ENCODE peak calls at places on chromosome 3, in five cellular contexts. J, Z, A, T and B are unnamed samples.

GRCh38 chr3:9201278-9201677 is 48.2 kb downstream of the SRGAP3 start:
- DNase-seq in J (no peak), Z (no peak), T (no peak), A (no peak), B (no peak)

GRCh38 chr3:11907667-11908660 is 61.3 kb upstream of the TAMM41 start:
- DNase-seq in A (no peak), T (no peak), Z (no peak), J (no peak), B (no peak)

GRCh38 chr3:124587053-124587408 is 143.2 kb upstream of the UMPS start:
- DNase-seq in A (peak), J (no peak), T (no peak), Z (no peak), B (no peak)

GRCh38 chr3:50127251-50127671 is 27.9 kb upstream of the SEMA3F start:
- DNase-seq in A (no peak), T (no peak), Z (no peak), J (no peak), B (no peak)

GRCh38 chr3:38376098-38376816 is 29.7 kb downstream of the XYLB start:
- DNase-seq in Z (no peak), T (no peak), J (no peak), A (no peak), B (no peak)

GRCh38 chr3:181912384-181912783 is 200.7 kb downstream of the SOX2 start:
- DNase-seq in T (no peak), A (no peak), J (no peak), Z (no peak), B (no peak)

GRCh38 chr3:157920804-157921203 is 185.4 kb downstream of the SHOX2 start:
- DNase-seq in T (no peak), Z (no peak), J (no peak), A (no peak), B (no peak)

GRCh38 chr3:184761120-184761841 is 49.4 kb upstream of the MAGEF1 start:
- DNase-seq in A (no peak), Z (no peak), T (no peak), J (no peak), B (no peak)

GRCh38 chr3:162236949-162237348 is 740.3 kb downstream of the OTOL1 start:
- DNase-seq in A (no peak), J (no peak), T (no peak), Z (no peak), B (no peak)

GRCh38 chr3:27591811-27592210 is 107.6 kb upstream of the SLC4A7 start:
- DNase-seq in A (no peak), T (no peak), J (no peak), Z (no peak), B (no peak)

GRCh38 chr3:43074482-43074881 is 31.4 kb downstream of the POMGNT2 start:
- DNase-seq in J (no peak), A (no peak), Z (no peak), T (no peak), B (no peak)

GRCh38 chr3:107392549-107393165 is 15.4 kb downstream of the CCDC54 start:
- DNase-seq in T (peak), J (no peak), A (no peak), Z (no peak), B (no peak)

GRCh38 chr3:76551739-76552138 is 488.2 kb upstream of the ROBO2 start:
- DNase-seq in J (no peak), Z (no peak), A (no peak), T (no peak), B (no peak)

GRCh38 chr3:24060055-24060454 is 115.0 kb downstream of the NR1D2 start:
- DNase-seq in T (peak), J (no peak), A (no peak), Z (no peak), B (no peak)

GRCh38 chr3:192514081-192514753 is 213.1 kb downstream of the FGF12 start:
- DNase-seq in A (no peak), J (no peak), T (no peak), Z (peak), B (no peak)

GRCh38 chr3:194231840-194232832 is 96.2 kb downstream of the HES1 start:
- DNase-seq in T (peak), A (no peak), Z (no peak), J (no peak), B (no peak)

GRCh38 chr3:5357089-5357488 is 169.6 kb downstream of the EDEM1 start:
- DNase-seq in J (no peak), A (no peak), Z (no peak), T (no peak), B (no peak)

GRCh38 chr3:126126292-126126691 is 42.4 kb upstream of the SLC41A3 start:
- DNase-seq in A (no peak), Z (no peak), T (no peak), J (no peak), B (no peak)

GRCh38 chr3:186021673-186022362 is 84.0 kb upstream of the TRA2B start:
- DNase-seq in J (no peak), Z (no peak), A (no peak), T (peak), B (peak)

GRCh38 chr3:10328460-10329071 is 7.7 kb upstream of the SEC13 start:
- DNase-seq in J (no peak), T (no peak), A (no peak), Z (no peak), B (no peak)